ENCODE peak calls at places on chromosome 2, in four cellular contexts. One of them, this sample, is unnamed.
A peak's percentile ranks its signal among the peaks of the same experiment; 100 is the strongest.

GRCh38 chr2:203909192-203909945 is 27.2 kb upstream of the ICOS start:
- DNase-seq in iris pigment epithelial cell: peak; percentile 77
- DNase-seq in trophoblast cell: no peak
- DNase-seq in EL: peak; percentile 69
- DNase-seq in this sample: peak; percentile 38

GRCh38 chr2:240189686-240190085 is 49.2 kb upstream of the OTOS start:
- DNase-seq in iris pigment epithelial cell: no peak
- DNase-seq in trophoblast cell: no peak
- DNase-seq in EL: no peak
- DNase-seq in this sample: no peak

GRCh38 chr2:16633632-16634430 is 31.8 kb downstream of the CYRIA start:
- DNase-seq in iris pigment epithelial cell: peak; percentile 64
- DNase-seq in trophoblast cell: peak; percentile 88
- DNase-seq in EL: no peak
- DNase-seq in this sample: no peak

GRCh38 chr2:219054956-219055903 is 5.5 kb downstream of the IHH start:
- DNase-seq in iris pigment epithelial cell: no peak
- DNase-seq in trophoblast cell: no peak
- DNase-seq in EL: no peak
- DNase-seq in this sample: no peak

GRCh38 chr2:179429597-179429996 is 165.0 kb upstream of the SESTD1 start:
- DNase-seq in iris pigment epithelial cell: no peak
- DNase-seq in trophoblast cell: no peak
- DNase-seq in EL: no peak
- DNase-seq in this sample: no peak

GRCh38 chr2:67066782-67067181 is 330.4 kb upstream of the ETAA1 start:
- DNase-seq in iris pigment epithelial cell: no peak
- DNase-seq in trophoblast cell: no peak
- DNase-seq in EL: no peak
- DNase-seq in this sample: no peak

GRCh38 chr2:33354981-33355380 is 121.5 kb upstream of the RASGRP3 start:
- DNase-seq in iris pigment epithelial cell: peak; percentile 94
- DNase-seq in trophoblast cell: no peak
- DNase-seq in EL: peak; percentile 90
- DNase-seq in this sample: no peak

GRCh38 chr2:122885436-122885835 is 1130.0 kb downstream of the TSN start:
- DNase-seq in iris pigment epithelial cell: no peak
- DNase-seq in trophoblast cell: no peak
- DNase-seq in EL: no peak
- DNase-seq in this sample: no peak

GRCh38 chr2:148643998-148644884 is at the start of gene EPC2:
- DNase-seq in iris pigment epithelial cell: peak; percentile 81
- DNase-seq in trophoblast cell: peak; percentile 71
- DNase-seq in EL: peak; percentile 81
- DNase-seq in this sample: peak; percentile 92

GRCh38 chr2:213490087-213490486 is 205.8 kb downstream of the SPAG16 start:
- DNase-seq in iris pigment epithelial cell: no peak
- DNase-seq in trophoblast cell: no peak
- DNase-seq in EL: no peak
- DNase-seq in this sample: no peak

GRCh38 chr2:133146893-133147292 is 421.4 kb downstream of the NCKAP5 start:
- DNase-seq in iris pigment epithelial cell: no peak
- DNase-seq in trophoblast cell: no peak
- DNase-seq in EL: peak; percentile 13
- DNase-seq in this sample: no peak

GRCh38 chr2:113754989-113755689 is 1.3 kb downstream of the SLC35F5 start:
- DNase-seq in iris pigment epithelial cell: peak; percentile 31
- DNase-seq in trophoblast cell: no peak
- DNase-seq in EL: peak; percentile 19
- DNase-seq in this sample: no peak